ENCODE peak calls at places on chromosomes 6 and 20, in ten cellular contexts. W is prostate gland, K is dorsolateral prefrontal cortex, D is AG10803, O is GM10248, A is bronchial epithelial cell, J is GM12878, C is AG09319, Q is AG09309, I is A549. P is an unnamed sample.

GRCh38 chr20:15703171-15703911 is 869.9 kb downstream of the KIF16B start:
- DNase-seq in D (no peak), O (no peak), K (no peak), I (peak; percentile 36), Q (peak; percentile 29), C (no peak), A (peak; percentile 98), W (no peak), J (no peak), P (no peak)

GRCh38 chr20:32837157-32837556 is 17.4 kb downstream of the MAPRE1 start:
- DNase-seq in A (no peak), J (no peak), O (no peak), I (no peak), D (no peak), Q (no peak), C (no peak), W (no peak), K (no peak), P (no peak)

GRCh38 chr6:24936641-24937317 is 1.0 kb upstream of the RIPOR2 start:
- DNase-seq in K (no peak), D (no peak), I (no peak), W (no peak), O (peak; percentile 69), C (no peak), Q (no peak), A (peak; percentile 55), J (peak; percentile 96), P (peak; percentile 77)

GRCh38 chr20:22686097-22686496 is 101.7 kb upstream of the FOXA2 start:
- DNase-seq in O (no peak), D (peak; percentile 56), W (no peak), J (no peak), I (peak; percentile 80), C (peak; percentile 18), A (peak; percentile 68), Q (peak; percentile 8), K (peak; percentile 36), P (no peak)

GRCh38 chr6:90715093-90715655 is 128.3 kb upstream of the MAP3K7 start:
- DNase-seq in I (no peak), Q (no peak), O (no peak), W (no peak), D (no peak), A (peak; percentile 72), C (no peak), J (no peak), K (no peak), P (no peak)

GRCh38 chr6:3324262-3324942 is 65.7 kb downstream of the PSMG4 start:
- DNase-seq in W (no peak), Q (peak; percentile 52), O (peak; percentile 75), J (peak; percentile 48), D (peak; percentile 60), I (peak; percentile 73), A (peak; percentile 87), C (peak; percentile 28), K (peak; percentile 66), P (peak; percentile 76)

GRCh38 chr6:28673800-28674671 is 148.4 kb downstream of the GPX5 start:
- DNase-seq in O (peak; percentile 53), A (peak; percentile 74), J (peak; percentile 48), W (no peak), Q (peak; percentile 27), D (peak; percentile 64), K (peak; percentile 48), I (peak; percentile 34), C (peak; percentile 37), P (peak; percentile 78)

GRCh38 chr6:30067460-30068139 is 602 bp downstream of the PPP1R11 start:
- DNase-seq in C (no peak), J (no peak), W (no peak), A (no peak), Q (no peak), I (peak; percentile 58), O (no peak), K (no peak), D (no peak), P (peak; percentile 84)

GRCh38 chr6:126143650-126144260 is 157.4 kb downstream of the TRMT11 start:
- DNase-seq in D (no peak), Q (no peak), C (no peak), A (no peak), I (no peak), W (no peak), J (no peak), K (no peak), O (no peak), P (no peak)

GRCh38 chr6:17385660-17386059 is 7.7 kb upstream of the CAP2 start:
- DNase-seq in Q (no peak), W (no peak), C (no peak), I (no peak), O (no peak), K (no peak), D (peak; percentile 42), A (peak; percentile 52), J (no peak), P (no peak)

GRCh38 chr6:96547654-96548053 is 15.3 kb upstream of the FHL5 start:
- DNase-seq in W (no peak), J (no peak), Q (no peak), A (no peak), K (no peak), I (no peak), O (no peak), D (no peak), C (no peak), P (no peak)

GRCh38 chr6:106560966-106561740 is 68.1 kb downstream of the RTN4IP1 start:
- DNase-seq in Q (peak; percentile 41), I (no peak), K (no peak), A (peak; percentile 78), W (no peak), O (no peak), C (peak; percentile 16), J (no peak), D (peak; percentile 79), P (peak; percentile 40)

GRCh38 chr6:48826884-48827701 is 636.0 kb downstream of the MMUT start:
- DNase-seq in I (peak; percentile 50), D (peak; percentile 82), C (peak; percentile 55), Q (peak; percentile 92), K (no peak), J (no peak), A (peak; percentile 99), O (no peak), W (no peak), P (no peak)

GRCh38 chr6:87154641-87155271 is 609 bp upstream of the ZNF292 start:
- DNase-seq in J (peak; percentile 89), A (peak; percentile 75), Q (peak; percentile 60), K (peak; percentile 37), W (no peak), O (peak; percentile 73), I (peak; percentile 34), C (no peak), D (peak; percentile 82), P (peak; percentile 91)

GRCh38 chr6:41438746-41439145 is 103.3 kb downstream of the NCR2 start:
- DNase-seq in O (no peak), W (no peak), A (no peak), J (no peak), C (no peak), I (no peak), Q (no peak), K (no peak), D (no peak), P (no peak)

GRCh38 chr6:6105472-6106036 is 98.8 kb upstream of the NRN1 start:
- DNase-seq in K (no peak), O (no peak), Q (no peak), I (no peak), A (peak; percentile 19), C (no peak), J (no peak), D (no peak), W (no peak), P (peak; percentile 9)
- TF ChIP-seq CTCF in K (no peak), O (no peak), Q (no peak), I (no peak), A (peak; percentile 41), C (no peak), J (peak; percentile 40), D (peak; percentile 4), W (no peak), P (no peak)

DNA sequence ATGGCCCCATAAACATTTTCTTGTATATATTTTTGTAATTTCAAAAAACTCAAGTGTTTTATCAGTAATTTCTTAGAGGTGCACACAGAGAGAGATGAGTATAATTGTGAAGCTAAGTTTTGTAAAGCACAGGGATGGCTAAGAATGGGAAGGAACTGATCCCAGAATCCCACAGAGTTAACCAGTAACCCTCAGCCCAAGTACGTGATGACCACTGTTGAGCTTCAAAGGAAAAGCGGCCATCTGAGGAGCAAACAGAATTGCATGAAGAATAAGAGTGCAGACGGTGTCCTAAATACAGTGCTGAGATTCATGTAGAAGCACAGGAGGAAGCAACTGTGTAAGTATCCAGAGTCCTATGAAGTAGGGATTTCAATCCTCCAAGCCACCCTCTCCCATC is 28.1 kb upstream of the HLA-C start:
- DNase-seq in D (no peak), I (no peak), Q (no peak), W (no peak), A (no peak), C (no peak), J (no peak), K (no peak), O (no peak), P (no peak)
- TF ChIP-seq CTCF in D (no peak), I (no peak), Q (no peak), W (no peak), A (no peak), C (no peak), J (no peak), K (no peak), O (no peak), P (no peak)

GRCh38 chr20:40728996-40729395 is 40.0 kb upstream of the MAFB start:
- DNase-seq in C (no peak), D (no peak), A (no peak), I (no peak), W (no peak), O (no peak), J (no peak), K (no peak), Q (no peak), P (no peak)

GRCh38 chr20:40724566-40724965 is 35.5 kb upstream of the MAFB start:
- DNase-seq in D (no peak), C (no peak), A (no peak), O (no peak), W (no peak), K (no peak), J (no peak), I (no peak), Q (no peak), P (no peak)

GRCh38 chr20:40727960-40728359 is 38.9 kb upstream of the MAFB start:
- DNase-seq in I (no peak), K (no peak), C (no peak), J (no peak), Q (no peak), D (no peak), W (no peak), A (peak; percentile 65), O (no peak), P (no peak)

DNA sequence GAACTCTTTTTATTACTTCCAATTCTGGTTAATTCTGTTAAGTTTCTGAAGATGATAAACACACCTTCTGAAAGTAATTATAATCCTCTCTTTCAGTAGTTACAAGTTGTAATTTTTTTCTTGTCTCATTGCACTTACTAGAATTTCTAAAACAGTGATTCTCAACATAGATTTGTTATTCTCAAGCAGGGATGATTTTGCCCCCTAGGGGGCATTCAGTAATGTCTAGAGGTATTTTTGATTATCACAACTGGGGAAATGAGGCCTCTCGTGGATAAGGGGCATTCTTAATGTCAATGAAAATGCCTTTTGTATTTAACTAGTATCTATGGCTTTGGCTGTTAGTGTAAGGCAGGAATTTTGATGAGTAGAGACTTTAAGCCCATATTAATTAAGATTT is 39.4 kb upstream of the MAFB start:
- DNase-seq in K (no peak), A (no peak), D (no peak), Q (no peak), J (no peak), O (no peak), I (no peak), W (no peak), C (no peak), P (no peak)
- TF ChIP-seq CTCF in K (no peak), A (no peak), D (no peak), Q (no peak), J (no peak), O (no peak), I (peak; percentile 11), W (no peak), C (peak; percentile 12), P (peak; percentile 39)

GRCh38 chr20:38973107-38973506 is 11.0 kb downstream of the DHX35 start:
- DNase-seq in K (no peak), C (no peak), W (no peak), O (no peak), I (no peak), J (no peak), D (no peak), Q (no peak), A (no peak), P (no peak)
- TF ChIP-seq CTCF in K (no peak), C (no peak), W (no peak), O (no peak), I (no peak), J (no peak), D (no peak), Q (no peak), A (no peak), P (no peak)